ENCODE peak calls at places on chromosomes 6 and 20, in six cellular contexts. One of them, this sample, is unnamed.

GRCh38 chr20:1108437-1108920 is 9.9 kb upstream of the PSMF1 start:
- DNase-seq in body of pancreas: peak
- DNase-seq in cardiac muscle cell: peak
- DNase-seq in CD8-positive, alpha-beta T cell: peak
- DNase-seq in kidney: peak
- DNase-seq in uterus: peak
- DNase-seq in this sample: no peak

GRCh38 chr6:169189686-169190085 is 64.0 kb downstream of the THBS2 start:
- DNase-seq in body of pancreas: no peak
- DNase-seq in kidney: no peak
- DNase-seq in uterus: no peak
- DNase-seq in cardiac muscle cell: no peak
- DNase-seq in CD8-positive, alpha-beta T cell: no peak
- DNase-seq in this sample: no peak

GRCh38 chr6:169371344-169372144 is 117.9 kb upstream of the THBS2 start:
- DNase-seq in kidney: no peak
- DNase-seq in body of pancreas: no peak
- DNase-seq in uterus: no peak
- DNase-seq in CD8-positive, alpha-beta T cell: no peak
- DNase-seq in cardiac muscle cell: peak
- DNase-seq in this sample: no peak

GRCh38 chr6:29720863-29721262 is 2.4 kb upstream of the HLA-F start:
- DNase-seq in uterus: no peak
- DNase-seq in cardiac muscle cell: no peak
- DNase-seq in kidney: no peak
- DNase-seq in body of pancreas: no peak
- DNase-seq in CD8-positive, alpha-beta T cell: peak
- DNase-seq in this sample: no peak

GRCh38 chr6:147621280-147621679 is 112.8 kb downstream of the SAMD5 start:
- DNase-seq in body of pancreas: no peak
- DNase-seq in CD8-positive, alpha-beta T cell: no peak
- DNase-seq in cardiac muscle cell: peak
- DNase-seq in kidney: no peak
- DNase-seq in uterus: peak
- DNase-seq in this sample: no peak

GRCh38 chr6:13422601-13423247 is 64.7 kb downstream of the GFOD1 start:
- DNase-seq in CD8-positive, alpha-beta T cell: no peak
- DNase-seq in kidney: no peak
- DNase-seq in body of pancreas: no peak
- DNase-seq in uterus: no peak
- DNase-seq in cardiac muscle cell: peak
- DNase-seq in this sample: no peak

GRCh38 chr6:1285589-1286340 is 26.1 kb upstream of the FOXQ1 start:
- DNase-seq in body of pancreas: no peak
- DNase-seq in CD8-positive, alpha-beta T cell: no peak
- DNase-seq in kidney: no peak
- DNase-seq in cardiac muscle cell: peak
- DNase-seq in uterus: no peak
- DNase-seq in this sample: no peak

GRCh38 chr6:659716-660581 is 3.0 kb upstream of the HUS1B start:
- DNase-seq in kidney: no peak
- DNase-seq in uterus: no peak
- DNase-seq in body of pancreas: no peak
- DNase-seq in CD8-positive, alpha-beta T cell: no peak
- DNase-seq in cardiac muscle cell: peak
- DNase-seq in this sample: no peak

GRCh38 chr20:6916938-6917337 is 149.5 kb downstream of the BMP2 start:
- DNase-seq in uterus: no peak
- DNase-seq in CD8-positive, alpha-beta T cell: no peak
- DNase-seq in body of pancreas: no peak
- DNase-seq in cardiac muscle cell: no peak
- DNase-seq in kidney: no peak
- DNase-seq in this sample: no peak

GRCh38 chr6:72683797-72684196 is 61.9 kb downstream of the KCNQ5 start:
- DNase-seq in CD8-positive, alpha-beta T cell: no peak
- DNase-seq in uterus: no peak
- DNase-seq in body of pancreas: no peak
- DNase-seq in cardiac muscle cell: no peak
- DNase-seq in kidney: no peak
- DNase-seq in this sample: no peak

GRCh38 chr6:108464506-108465084 is 96.1 kb upstream of the FOXO3 start:
- DNase-seq in CD8-positive, alpha-beta T cell: no peak
- DNase-seq in cardiac muscle cell: peak
- DNase-seq in body of pancreas: no peak
- DNase-seq in kidney: no peak
- DNase-seq in uterus: no peak
- DNase-seq in this sample: no peak

GRCh38 chr6:2765896-2766766 is 938 bp downstream of the WRNIP1 start:
- DNase-seq in body of pancreas: peak
- DNase-seq in cardiac muscle cell: peak
- DNase-seq in uterus: peak
- DNase-seq in CD8-positive, alpha-beta T cell: peak
- DNase-seq in kidney: peak
- DNase-seq in this sample: peak

GRCh38 chr6:21811484-21811883 is 217.9 kb downstream of the SOX4 start:
- DNase-seq in cardiac muscle cell: no peak
- DNase-seq in body of pancreas: no peak
- DNase-seq in uterus: no peak
- DNase-seq in CD8-positive, alpha-beta T cell: no peak
- DNase-seq in kidney: no peak
- DNase-seq in this sample: no peak

GRCh38 chr6:113995632-113996031 is 24.7 kb upstream of the HDAC2 start:
- DNase-seq in kidney: no peak
- DNase-seq in CD8-positive, alpha-beta T cell: no peak
- DNase-seq in uterus: no peak
- DNase-seq in body of pancreas: no peak
- DNase-seq in cardiac muscle cell: peak
- DNase-seq in this sample: no peak

GRCh38 chr6:39029156-39030011 is 19.2 kb upstream of the GLP1R start:
- DNase-seq in uterus: no peak
- DNase-seq in kidney: no peak
- DNase-seq in cardiac muscle cell: peak
- DNase-seq in body of pancreas: peak
- DNase-seq in CD8-positive, alpha-beta T cell: no peak
- DNase-seq in this sample: no peak

GRCh38 chr6:25050356-25050755 is 114.6 kb upstream of the RIPOR2 start:
- DNase-seq in body of pancreas: no peak
- DNase-seq in kidney: no peak
- DNase-seq in CD8-positive, alpha-beta T cell: peak
- DNase-seq in uterus: peak
- DNase-seq in cardiac muscle cell: peak
- DNase-seq in this sample: no peak

GRCh38 chr20:3672864-3673550 is 8.8 kb downstream of the ADAM33 start:
- DNase-seq in body of pancreas: no peak
- DNase-seq in uterus: no peak
- DNase-seq in cardiac muscle cell: no peak
- DNase-seq in CD8-positive, alpha-beta T cell: no peak
- DNase-seq in kidney: no peak
- DNase-seq in this sample: no peak

GRCh38 chr6:7171119-7171518 is 63.4 kb downstream of the RREB1 start:
- DNase-seq in kidney: no peak
- DNase-seq in uterus: no peak
- DNase-seq in body of pancreas: peak
- DNase-seq in cardiac muscle cell: no peak
- DNase-seq in CD8-positive, alpha-beta T cell: no peak
- DNase-seq in this sample: no peak

GRCh38 chr20:17499041-17499440 is 32.1 kb downstream of the BFSP1 start:
- DNase-seq in uterus: no peak
- DNase-seq in cardiac muscle cell: peak
- DNase-seq in CD8-positive, alpha-beta T cell: no peak
- DNase-seq in kidney: no peak
- DNase-seq in body of pancreas: no peak
- DNase-seq in this sample: no peak

GRCh38 chr6:36216559-36216958 is 20.0 kb downstream of the BRPF3 start:
- DNase-seq in cardiac muscle cell: peak
- DNase-seq in uterus: no peak
- DNase-seq in CD8-positive, alpha-beta T cell: no peak
- DNase-seq in kidney: no peak
- DNase-seq in body of pancreas: peak
- DNase-seq in this sample: no peak

DNA sequence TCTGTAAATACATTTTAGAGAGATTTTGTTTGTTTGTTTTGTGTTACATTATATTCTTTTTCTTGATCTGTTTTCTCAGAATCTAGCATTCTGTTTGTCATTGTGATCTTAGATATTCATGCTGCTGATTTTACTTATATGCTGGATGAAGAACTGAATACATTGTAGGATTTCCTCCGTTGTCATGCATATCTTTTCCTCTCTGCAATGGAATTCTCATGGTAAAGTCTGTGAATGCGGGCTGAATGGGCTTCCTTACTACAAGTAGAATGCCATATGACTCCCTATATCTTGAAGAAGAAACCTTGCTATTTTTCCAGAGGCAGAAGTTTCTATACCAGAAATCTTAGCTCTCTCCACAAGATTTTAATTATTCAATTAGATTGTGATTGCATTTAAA is 2.4 kb upstream of the DEFB114 start:
- DNase-seq in cardiac muscle cell: no peak
- DNase-seq in uterus: no peak
- DNase-seq in kidney: no peak
- DNase-seq in body of pancreas: no peak
- DNase-seq in CD8-positive, alpha-beta T cell: no peak
- DNase-seq in this sample: no peak
- H3K4me3 ChIP-seq in cardiac muscle cell: no peak
- H3K4me3 ChIP-seq in uterus: no peak
- H3K4me3 ChIP-seq in kidney: no peak
- H3K4me3 ChIP-seq in body of pancreas: no peak
- H3K4me3 ChIP-seq in CD8-positive, alpha-beta T cell: no peak
- H3K4me3 ChIP-seq in this sample: no peak

GRCh38 chr6:125114248-125114858 is 39.2 kb upstream of the TPD52L1 start:
- DNase-seq in kidney: no peak
- DNase-seq in uterus: peak
- DNase-seq in cardiac muscle cell: peak
- DNase-seq in CD8-positive, alpha-beta T cell: peak
- DNase-seq in body of pancreas: peak
- DNase-seq in this sample: peak

GRCh38 chr6:125111219-125111983 is 42.2 kb upstream of the TPD52L1 start:
- DNase-seq in cardiac muscle cell: peak
- DNase-seq in uterus: no peak
- DNase-seq in kidney: no peak
- DNase-seq in body of pancreas: no peak
- DNase-seq in CD8-positive, alpha-beta T cell: no peak
- DNase-seq in this sample: no peak

GRCh38 chr6:125110056-125110455 is 43.5 kb upstream of the TPD52L1 start:
- DNase-seq in kidney: no peak
- DNase-seq in cardiac muscle cell: no peak
- DNase-seq in CD8-positive, alpha-beta T cell: no peak
- DNase-seq in uterus: no peak
- DNase-seq in body of pancreas: no peak
- DNase-seq in this sample: no peak

GRCh38 chr6:125116170-125116569 is 37.4 kb upstream of the TPD52L1 start:
- DNase-seq in body of pancreas: no peak
- DNase-seq in cardiac muscle cell: no peak
- DNase-seq in uterus: no peak
- DNase-seq in CD8-positive, alpha-beta T cell: no peak
- DNase-seq in kidney: no peak
- DNase-seq in this sample: no peak

DNA sequence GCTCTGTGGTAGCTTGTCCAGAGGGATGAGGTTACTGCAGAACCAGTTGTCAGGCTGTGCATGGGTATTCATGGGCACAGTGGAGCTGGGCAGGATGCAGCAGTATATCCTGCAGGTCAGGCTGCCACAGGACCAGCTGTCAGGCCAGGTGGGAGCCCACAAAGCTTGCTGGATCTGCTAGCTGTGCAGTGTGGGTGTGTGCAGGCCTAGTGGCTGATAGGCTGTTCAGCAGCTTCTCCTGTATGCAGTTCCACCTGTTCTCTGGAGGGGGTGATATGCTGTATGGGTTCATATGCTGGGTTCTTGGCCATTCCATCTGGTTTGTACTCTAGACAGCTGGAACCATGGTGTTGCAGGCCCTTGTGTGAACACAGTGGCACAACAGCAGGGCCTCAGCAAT is 40.6 kb upstream of the TPD52L1 start:
- DNase-seq in body of pancreas: no peak
- DNase-seq in cardiac muscle cell: no peak
- DNase-seq in CD8-positive, alpha-beta T cell: no peak
- DNase-seq in kidney: no peak
- DNase-seq in uterus: no peak
- DNase-seq in this sample: no peak
- TF ChIP-seq CTCF in body of pancreas: no peak
- TF ChIP-seq CTCF in cardiac muscle cell: no peak
- TF ChIP-seq CTCF in CD8-positive, alpha-beta T cell: no peak
- TF ChIP-seq CTCF in kidney: no peak
- TF ChIP-seq CTCF in uterus: no peak
- TF ChIP-seq CTCF in this sample: no peak

GRCh38 chr20:33112547-33113386 is 33.3 kb downstream of the BPIFB4 start:
- DNase-seq in uterus: no peak
- DNase-seq in body of pancreas: no peak
- DNase-seq in CD8-positive, alpha-beta T cell: no peak
- DNase-seq in cardiac muscle cell: no peak
- DNase-seq in kidney: no peak
- DNase-seq in this sample: no peak
- H3K4me3 ChIP-seq in uterus: no peak
- H3K4me3 ChIP-seq in body of pancreas: no peak
- H3K4me3 ChIP-seq in CD8-positive, alpha-beta T cell: no peak
- H3K4me3 ChIP-seq in cardiac muscle cell: no peak
- H3K4me3 ChIP-seq in kidney: no peak
- H3K4me3 ChIP-seq in this sample: no peak

GRCh38 chr20:8854566-8854965 is 214.3 kb upstream of the PLCB4 start:
- DNase-seq in kidney: peak
- DNase-seq in CD8-positive, alpha-beta T cell: no peak
- DNase-seq in cardiac muscle cell: peak
- DNase-seq in body of pancreas: peak
- DNase-seq in uterus: peak
- DNase-seq in this sample: peak

GRCh38 chr20:8856668-8857067 is 212.2 kb upstream of the PLCB4 start:
- DNase-seq in CD8-positive, alpha-beta T cell: no peak
- DNase-seq in body of pancreas: no peak
- DNase-seq in uterus: no peak
- DNase-seq in kidney: no peak
- DNase-seq in cardiac muscle cell: no peak
- DNase-seq in this sample: no peak

GRCh38 chr20:8851446-8851845 is 217.4 kb upstream of the PLCB4 start:
- DNase-seq in cardiac muscle cell: no peak
- DNase-seq in uterus: no peak
- DNase-seq in body of pancreas: no peak
- DNase-seq in kidney: no peak
- DNase-seq in CD8-positive, alpha-beta T cell: no peak
- DNase-seq in this sample: no peak

GRCh38 chr20:8855315-8855714 is 213.6 kb upstream of the PLCB4 start:
- DNase-seq in uterus: peak
- DNase-seq in kidney: no peak
- DNase-seq in cardiac muscle cell: peak
- DNase-seq in CD8-positive, alpha-beta T cell: no peak
- DNase-seq in body of pancreas: no peak
- DNase-seq in this sample: peak

DNA sequence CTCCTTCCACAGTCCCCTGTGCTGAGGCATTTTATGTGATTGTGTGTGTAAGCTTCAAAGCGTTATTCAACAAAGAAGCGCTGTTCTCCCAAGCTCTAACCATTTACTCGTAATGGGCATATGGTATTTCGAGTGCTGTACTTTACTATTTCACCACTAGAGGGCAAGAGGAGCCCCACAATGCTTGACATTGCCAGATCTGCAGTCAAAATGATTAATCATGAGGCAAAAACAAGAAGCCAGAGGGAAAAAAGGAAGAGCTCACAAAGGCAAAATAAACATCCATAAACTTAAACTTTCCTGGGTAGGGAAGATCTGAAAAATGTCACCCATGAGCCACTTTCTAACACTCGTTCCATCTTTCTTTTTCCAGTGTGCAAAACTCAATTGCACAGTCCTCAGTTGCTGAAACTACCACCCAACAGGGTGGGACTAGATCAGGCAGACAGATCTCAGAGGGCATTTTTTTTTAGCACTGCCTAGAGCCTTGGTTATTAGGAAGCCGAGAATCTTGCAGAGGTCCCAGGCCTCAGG is 215.0 kb upstream of the PLCB4 start:
- DNase-seq in uterus: peak
- DNase-seq in body of pancreas: peak
- DNase-seq in CD8-positive, alpha-beta T cell: no peak
- DNase-seq in cardiac muscle cell: peak
- DNase-seq in kidney: no peak
- DNase-seq in this sample: no peak
- TF ChIP-seq CTCF in uterus: peak
- TF ChIP-seq CTCF in body of pancreas: peak
- TF ChIP-seq CTCF in CD8-positive, alpha-beta T cell: peak
- TF ChIP-seq CTCF in cardiac muscle cell: peak
- TF ChIP-seq CTCF in kidney: peak
- TF ChIP-seq CTCF in this sample: peak

This sample was measured in ovary.